ENCODE peak calls at places on chromosomes 3 and 15, in nine cellular contexts. One of them, this sample, is unnamed.
A peak's percentile ranks its signal among the peaks of the same experiment; 100 is the strongest.

GRCh38 chr15:63018639-63019038 is 23.9 kb upstream of the TPM1 start:
- DNase-seq in lower lobe of right lung: no peak
- DNase-seq in RWPE1: no peak
- DNase-seq in WTC11: no peak
- DNase-seq in EH: peak; percentile 48
- DNase-seq in foreskin keratinocyte: no peak
- DNase-seq in aorta: no peak
- DNase-seq in H54: no peak
- DNase-seq in B cell: no peak
- DNase-seq in this sample: no peak

GRCh38 chr15:99253381-99254090 is 2.3 kb downstream of the LRRC28 start:
- DNase-seq in H54: peak; percentile 30
- DNase-seq in EH: peak; percentile 86
- DNase-seq in B cell: no peak
- DNase-seq in RWPE1: no peak
- DNase-seq in lower lobe of right lung: no peak
- DNase-seq in aorta: no peak
- DNase-seq in WTC11: no peak
- DNase-seq in foreskin keratinocyte: no peak
- DNase-seq in this sample: no peak

GRCh38 chr15:59191855-59192237 is 14.8 kb upstream of the LDHAL6B start:
- DNase-seq in WTC11: no peak
- DNase-seq in RWPE1: peak; percentile 97
- DNase-seq in EH: peak; percentile 97
- DNase-seq in foreskin keratinocyte: peak; percentile 91
- DNase-seq in B cell: no peak
- DNase-seq in H54: no peak
- DNase-seq in aorta: no peak
- DNase-seq in lower lobe of right lung: no peak
- DNase-seq in this sample: no peak

GRCh38 chr15:68364660-68365035 is 67.3 kb downstream of the ITGA11 start:
- DNase-seq in aorta: no peak
- DNase-seq in foreskin keratinocyte: no peak
- DNase-seq in RWPE1: no peak
- DNase-seq in lower lobe of right lung: no peak
- DNase-seq in H54: no peak
- DNase-seq in EH: no peak
- DNase-seq in B cell: no peak
- DNase-seq in WTC11: no peak
- DNase-seq in this sample: no peak

GRCh38 chr15:67146875-67147381 is 81.5 kb downstream of the SMAD3 start:
- DNase-seq in H54: peak; percentile 49
- DNase-seq in WTC11: no peak
- DNase-seq in B cell: no peak
- DNase-seq in EH: peak; percentile 88
- DNase-seq in lower lobe of right lung: no peak
- DNase-seq in foreskin keratinocyte: peak; percentile 95
- DNase-seq in aorta: no peak
- DNase-seq in RWPE1: peak; percentile 95
- DNase-seq in this sample: no peak

GRCh38 chr3:32684029-32684799 is 774 bp upstream of the CNOT10 start:
- DNase-seq in WTC11: no peak
- DNase-seq in EH: peak; percentile 26
- DNase-seq in aorta: no peak
- DNase-seq in RWPE1: no peak
- DNase-seq in lower lobe of right lung: no peak
- DNase-seq in B cell: no peak
- DNase-seq in foreskin keratinocyte: no peak
- DNase-seq in H54: no peak
- DNase-seq in this sample: no peak

GRCh38 chr3:56347219-56347871 is 120.9 kb downstream of the ERC2 start:
- DNase-seq in EH: peak; percentile 3
- DNase-seq in RWPE1: no peak
- DNase-seq in aorta: no peak
- DNase-seq in WTC11: peak; percentile 92
- DNase-seq in foreskin keratinocyte: no peak
- DNase-seq in H54: peak; percentile 30
- DNase-seq in lower lobe of right lung: no peak
- DNase-seq in B cell: no peak
- DNase-seq in this sample: peak; percentile 75

GRCh38 chr3:117700573-117701360 is 991.2 kb downstream of the TUSC7 start:
- DNase-seq in foreskin keratinocyte: no peak
- DNase-seq in EH: peak; percentile 32
- DNase-seq in WTC11: no peak
- DNase-seq in lower lobe of right lung: no peak
- DNase-seq in B cell: no peak
- DNase-seq in RWPE1: no peak
- DNase-seq in aorta: no peak
- DNase-seq in H54: no peak
- DNase-seq in this sample: no peak

GRCh38 chr3:5690904-5691532 is 503.5 kb downstream of the EDEM1 start:
- DNase-seq in RWPE1: no peak
- DNase-seq in WTC11: no peak
- DNase-seq in EH: no peak
- DNase-seq in foreskin keratinocyte: no peak
- DNase-seq in aorta: no peak
- DNase-seq in H54: no peak
- DNase-seq in B cell: no peak
- DNase-seq in lower lobe of right lung: no peak
- DNase-seq in this sample: no peak

GRCh38 chr15:83207622-83208356 is at the start of gene HDGFL3:
- DNase-seq in foreskin keratinocyte: no peak
- DNase-seq in RWPE1: peak; percentile 73
- DNase-seq in B cell: peak; percentile 38
- DNase-seq in lower lobe of right lung: peak; percentile 71
- DNase-seq in WTC11: peak; percentile 60
- DNase-seq in H54: peak; percentile 19
- DNase-seq in EH: peak; percentile 65
- DNase-seq in aorta: peak; percentile 88
- DNase-seq in this sample: no peak

GRCh38 chr3:101146946-101147345 is 153.7 kb upstream of the ABI3BP start:
- DNase-seq in aorta: no peak
- DNase-seq in H54: no peak
- DNase-seq in EH: no peak
- DNase-seq in B cell: no peak
- DNase-seq in RWPE1: no peak
- DNase-seq in WTC11: no peak
- DNase-seq in lower lobe of right lung: no peak
- DNase-seq in foreskin keratinocyte: no peak
- DNase-seq in this sample: no peak

GRCh38 chr3:66253790-66254620 is 33.2 kb downstream of the SLC25A26 start:
- DNase-seq in B cell: peak; percentile 52
- DNase-seq in RWPE1: peak; percentile 4
- DNase-seq in WTC11: no peak
- DNase-seq in foreskin keratinocyte: no peak
- DNase-seq in aorta: no peak
- DNase-seq in H54: no peak
- DNase-seq in EH: peak; percentile 44
- DNase-seq in lower lobe of right lung: no peak
- DNase-seq in this sample: no peak

GRCh38 chr3:43248194-43248593 is 38.1 kb upstream of the SNRK start:
- DNase-seq in lower lobe of right lung: no peak
- DNase-seq in aorta: no peak
- DNase-seq in EH: peak; percentile 81
- DNase-seq in WTC11: no peak
- DNase-seq in RWPE1: no peak
- DNase-seq in B cell: no peak
- DNase-seq in foreskin keratinocyte: no peak
- DNase-seq in H54: no peak
- DNase-seq in this sample: no peak

GRCh38 chr15:31477301-31477700 is 150.7 kb downstream of the KLF13 start:
- DNase-seq in H54: no peak
- DNase-seq in lower lobe of right lung: no peak
- DNase-seq in B cell: no peak
- DNase-seq in foreskin keratinocyte: no peak
- DNase-seq in WTC11: no peak
- DNase-seq in aorta: no peak
- DNase-seq in RWPE1: no peak
- DNase-seq in EH: no peak
- DNase-seq in this sample: no peak

GRCh38 chr3:49666592-49666991 is 7.6 kb upstream of the APEH start:
- DNase-seq in EH: peak; percentile 43
- DNase-seq in WTC11: peak; percentile 22
- DNase-seq in aorta: no peak
- DNase-seq in foreskin keratinocyte: no peak
- DNase-seq in RWPE1: no peak
- DNase-seq in H54: no peak
- DNase-seq in B cell: no peak
- DNase-seq in lower lobe of right lung: no peak
- DNase-seq in this sample: peak; percentile 75

GRCh38 chr3:141191097-141191749 is 40.4 kb upstream of the PXYLP1 start:
- DNase-seq in B cell: no peak
- DNase-seq in lower lobe of right lung: no peak
- DNase-seq in foreskin keratinocyte: peak; percentile 20
- DNase-seq in H54: peak; percentile 18
- DNase-seq in RWPE1: peak; percentile 44
- DNase-seq in WTC11: no peak
- DNase-seq in EH: peak; percentile 35
- DNase-seq in aorta: no peak
- DNase-seq in this sample: no peak

GRCh38 chr15:35305906-35306305 is 220.8 kb upstream of the NANOGP8 start:
- DNase-seq in WTC11: no peak
- DNase-seq in aorta: no peak
- DNase-seq in foreskin keratinocyte: peak; percentile 66
- DNase-seq in RWPE1: peak; percentile 45
- DNase-seq in lower lobe of right lung: no peak
- DNase-seq in B cell: no peak
- DNase-seq in EH: peak; percentile 94
- DNase-seq in H54: no peak
- DNase-seq in this sample: no peak

GRCh38 chr15:48103647-48104046 is 17.1 kb upstream of the SLC24A5 start:
- DNase-seq in RWPE1: no peak
- DNase-seq in EH: no peak
- DNase-seq in WTC11: no peak
- DNase-seq in lower lobe of right lung: no peak
- DNase-seq in aorta: no peak
- DNase-seq in H54: no peak
- DNase-seq in B cell: no peak
- DNase-seq in foreskin keratinocyte: no peak
- DNase-seq in this sample: no peak

GRCh38 chr15:50797926-50798325 is 32.4 kb upstream of the SPPL2A start:
- DNase-seq in lower lobe of right lung: no peak
- DNase-seq in foreskin keratinocyte: peak; percentile 61
- DNase-seq in B cell: no peak
- DNase-seq in WTC11: no peak
- DNase-seq in EH: no peak
- DNase-seq in aorta: no peak
- DNase-seq in H54: no peak
- DNase-seq in RWPE1: peak; percentile 71
- DNase-seq in this sample: no peak

GRCh38 chr3:23648326-23648964 is 157.3 kb upstream of the UBE2E1 start:
- DNase-seq in WTC11: no peak
- DNase-seq in lower lobe of right lung: no peak
- DNase-seq in H54: no peak
- DNase-seq in B cell: no peak
- DNase-seq in RWPE1: no peak
- DNase-seq in aorta: no peak
- DNase-seq in EH: peak; percentile 62
- DNase-seq in foreskin keratinocyte: no peak
- DNase-seq in this sample: no peak

GRCh38 chr3:13636186-13636585 is 87.3 kb downstream of the FBLN2 start:
- DNase-seq in H54: no peak
- DNase-seq in EH: no peak
- DNase-seq in foreskin keratinocyte: no peak
- DNase-seq in WTC11: no peak
- DNase-seq in aorta: no peak
- DNase-seq in lower lobe of right lung: no peak
- DNase-seq in B cell: no peak
- DNase-seq in RWPE1: no peak
- DNase-seq in this sample: no peak

GRCh38 chr3:171842864-171843511 is at the start of gene TMEM212:
- DNase-seq in foreskin keratinocyte: no peak
- DNase-seq in RWPE1: no peak
- DNase-seq in EH: peak; percentile 51
- DNase-seq in B cell: no peak
- DNase-seq in lower lobe of right lung: no peak
- DNase-seq in H54: no peak
- DNase-seq in WTC11: no peak
- DNase-seq in aorta: no peak
- DNase-seq in this sample: no peak

GRCh38 chr3:134650431-134651346 is at the start of gene KY:
- DNase-seq in aorta: peak; percentile 88
- DNase-seq in lower lobe of right lung: peak; percentile 60
- DNase-seq in WTC11: peak; percentile 69
- DNase-seq in H54: no peak
- DNase-seq in B cell: no peak
- DNase-seq in RWPE1: no peak
- DNase-seq in foreskin keratinocyte: no peak
- DNase-seq in EH: peak; percentile 54
- DNase-seq in this sample: peak; percentile 42

GRCh38 chr15:73237910-73238309 is 130.8 kb downstream of the HCN4 start:
- DNase-seq in foreskin keratinocyte: no peak
- DNase-seq in EH: no peak
- DNase-seq in RWPE1: no peak
- DNase-seq in B cell: no peak
- DNase-seq in aorta: no peak
- DNase-seq in WTC11: no peak
- DNase-seq in lower lobe of right lung: no peak
- DNase-seq in H54: no peak
- DNase-seq in this sample: no peak

GRCh38 chr3:59775106-59775505 is 725.3 kb upstream of the CFAP20DC start:
- DNase-seq in B cell: no peak
- DNase-seq in lower lobe of right lung: no peak
- DNase-seq in WTC11: no peak
- DNase-seq in foreskin keratinocyte: no peak
- DNase-seq in aorta: no peak
- DNase-seq in EH: peak; percentile 45
- DNase-seq in RWPE1: no peak
- DNase-seq in H54: no peak
- DNase-seq in this sample: no peak

GRCh38 chr3:144482876-144483275 is 511.3 kb downstream of the DIPK2A start:
- DNase-seq in foreskin keratinocyte: no peak
- DNase-seq in EH: no peak
- DNase-seq in B cell: no peak
- DNase-seq in H54: no peak
- DNase-seq in aorta: no peak
- DNase-seq in WTC11: no peak
- DNase-seq in RWPE1: no peak
- DNase-seq in lower lobe of right lung: no peak
- DNase-seq in this sample: no peak

GRCh38 chr3:165642761-165643432 is 194.3 kb downstream of the BCHE start:
- DNase-seq in H54: peak; percentile 39
- DNase-seq in foreskin keratinocyte: peak; percentile 96
- DNase-seq in WTC11: no peak
- DNase-seq in aorta: no peak
- DNase-seq in lower lobe of right lung: no peak
- DNase-seq in EH: peak; percentile 91
- DNase-seq in RWPE1: peak; percentile 82
- DNase-seq in B cell: no peak
- DNase-seq in this sample: peak; percentile 54

GRCh38 chr3:18423401-18424212 is 1.5 kb downstream of the SATB1 start:
- DNase-seq in RWPE1: no peak
- DNase-seq in H54: no peak
- DNase-seq in foreskin keratinocyte: no peak
- DNase-seq in WTC11: peak; percentile 47
- DNase-seq in aorta: peak; percentile 79
- DNase-seq in EH: peak; percentile 60
- DNase-seq in B cell: peak; percentile 48
- DNase-seq in lower lobe of right lung: peak; percentile 53
- DNase-seq in this sample: peak; percentile 65

GRCh38 chr3:124514681-124515080 is 215.6 kb upstream of the UMPS start:
- DNase-seq in EH: no peak
- DNase-seq in H54: no peak
- DNase-seq in RWPE1: no peak
- DNase-seq in aorta: no peak
- DNase-seq in B cell: no peak
- DNase-seq in lower lobe of right lung: no peak
- DNase-seq in foreskin keratinocyte: no peak
- DNase-seq in WTC11: no peak
- DNase-seq in this sample: no peak

GRCh38 chr3:196694941-196695848 is 16.9 kb downstream of the CEP19 start:
- DNase-seq in RWPE1: no peak
- DNase-seq in aorta: no peak
- DNase-seq in B cell: no peak
- DNase-seq in lower lobe of right lung: no peak
- DNase-seq in H54: no peak
- DNase-seq in EH: no peak
- DNase-seq in foreskin keratinocyte: no peak
- DNase-seq in WTC11: no peak
- DNase-seq in this sample: no peak

GRCh38 chr3:11820540-11821041 is 26.1 kb downstream of the TAMM41 start:
- DNase-seq in aorta: no peak
- DNase-seq in EH: peak; percentile 27
- DNase-seq in foreskin keratinocyte: no peak
- DNase-seq in RWPE1: no peak
- DNase-seq in WTC11: no peak
- DNase-seq in B cell: no peak
- DNase-seq in lower lobe of right lung: no peak
- DNase-seq in H54: peak; percentile 58
- DNase-seq in this sample: no peak

This sample was measured in left lobe of liver.